ENCODE peak calls at places on chromosomes 3 and 15, in four cellular contexts. One of them, this sample, is unnamed.

GRCh38 chr15:66097151-66098018 is 156.2 kb downstream of the MEGF11 start:
- DNase-seq in astrocyte: no peak
- DNase-seq in transverse colon: no peak
- DNase-seq in pancreas: no peak
- DNase-seq in this sample: no peak

GRCh38 chr3:105860649-105861048 is 8.2 kb downstream of the CBLB start:
- DNase-seq in pancreas: no peak
- DNase-seq in transverse colon: no peak
- DNase-seq in astrocyte: no peak
- DNase-seq in this sample: no peak

GRCh38 chr3:39376929-39377634 is 6.1 kb upstream of the SLC25A38 start:
- DNase-seq in astrocyte: no peak
- DNase-seq in pancreas: no peak
- DNase-seq in transverse colon: no peak
- DNase-seq in this sample: no peak

GRCh38 chr15:66581972-66582537 is 16.3 kb upstream of the LCTL start:
- DNase-seq in transverse colon: no peak
- DNase-seq in astrocyte: no peak
- DNase-seq in pancreas: no peak
- DNase-seq in this sample: no peak

GRCh38 chr3:10299175-10299574 is 6.4 kb upstream of the GHRL start:
- DNase-seq in transverse colon: no peak
- DNase-seq in astrocyte: no peak
- DNase-seq in pancreas: no peak
- DNase-seq in this sample: no peak

GRCh38 chr15:77546050-77546501 is 86.6 kb downstream of the LINGO1 start:
- DNase-seq in pancreas: no peak
- DNase-seq in transverse colon: no peak
- DNase-seq in astrocyte: peak
- DNase-seq in this sample: no peak

GRCh38 chr15:61097852-61098251 is 131.2 kb downstream of the RORA start:
- DNase-seq in astrocyte: no peak
- DNase-seq in pancreas: no peak
- DNase-seq in transverse colon: no peak
- DNase-seq in this sample: no peak

GRCh38 chr15:47332481-47332880 is 384.8 kb upstream of the SEMA6D start:
- DNase-seq in pancreas: no peak
- DNase-seq in astrocyte: peak
- DNase-seq in transverse colon: no peak
- DNase-seq in this sample: no peak

GRCh38 chr3:38454179-38454883 is 641 bp downstream of the ACVR2B start:
- DNase-seq in transverse colon: peak
- DNase-seq in pancreas: peak
- DNase-seq in astrocyte: no peak
- DNase-seq in this sample: peak

GRCh38 chr15:73866881-73867410 is 6.4 kb upstream of the TBC1D21 start:
- DNase-seq in pancreas: no peak
- DNase-seq in astrocyte: no peak
- DNase-seq in transverse colon: no peak
- DNase-seq in this sample: no peak
- TF ChIP-seq CTCF in pancreas: no peak
- TF ChIP-seq CTCF in astrocyte: no peak
- TF ChIP-seq CTCF in transverse colon: no peak
- TF ChIP-seq CTCF in this sample: no peak

GRCh38 chr3:82130056-82130455 is 368.6 kb upstream of the GBE1 start:
- DNase-seq in transverse colon: no peak
- DNase-seq in astrocyte: no peak
- DNase-seq in pancreas: no peak
- DNase-seq in this sample: no peak
- H3K27ac ChIP-seq in transverse colon: no peak
- H3K27ac ChIP-seq in astrocyte: no peak
- H3K27ac ChIP-seq in pancreas: no peak
- H3K27ac ChIP-seq in this sample: no peak

DNA sequence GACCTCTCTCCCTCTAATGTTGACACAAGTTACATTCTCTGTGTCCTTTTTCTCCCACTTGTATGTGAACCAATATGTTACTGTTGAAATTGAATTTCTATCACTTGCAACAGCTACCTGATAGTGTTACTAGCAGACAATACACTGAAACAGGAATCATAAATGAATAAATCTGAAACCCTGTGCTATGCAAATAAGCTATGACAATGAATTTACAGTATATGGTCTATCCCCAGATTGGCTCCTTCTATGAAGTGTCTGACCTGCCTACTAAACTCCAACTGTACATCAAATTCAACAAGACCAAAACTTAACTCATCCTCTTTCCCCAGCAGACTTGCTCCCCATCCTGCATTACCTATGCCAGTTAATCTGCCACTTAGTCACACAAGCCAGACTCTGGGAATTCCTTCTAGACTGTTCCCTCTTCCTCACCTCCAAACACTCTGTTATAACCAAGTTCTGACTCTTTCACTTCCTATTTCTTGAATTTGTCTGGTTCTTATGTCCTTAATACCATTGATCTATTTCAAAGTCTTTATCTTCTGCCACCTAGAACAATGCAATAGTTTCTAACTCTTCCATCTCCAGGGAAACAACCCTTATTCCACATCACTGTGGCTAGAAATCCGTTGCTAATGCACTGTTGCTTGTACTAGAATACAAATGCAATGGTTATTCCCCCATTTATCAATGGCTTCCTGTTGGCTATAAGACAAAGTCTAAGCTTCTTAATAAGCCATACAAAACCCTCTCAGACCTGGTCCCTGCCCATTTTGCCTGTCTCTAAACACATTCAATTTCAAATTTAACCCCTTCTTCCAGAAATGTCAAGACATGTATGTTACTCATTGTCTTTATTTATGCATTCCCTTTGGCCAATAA is 13.4 kb upstream of the ZNF639 start:
- DNase-seq in transverse colon: no peak
- DNase-seq in pancreas: no peak
- DNase-seq in astrocyte: no peak
- DNase-seq in this sample: no peak
- TF ChIP-seq CTCF in transverse colon: no peak
- TF ChIP-seq CTCF in pancreas: no peak
- TF ChIP-seq CTCF in astrocyte: no peak
- TF ChIP-seq CTCF in this sample: no peak

GRCh38 chr15:82969353-82969752 is 16.7 kb upstream of the RAMAC start:
- DNase-seq in pancreas: no peak
- DNase-seq in transverse colon: no peak
- DNase-seq in astrocyte: no peak
- DNase-seq in this sample: no peak

GRCh38 chr15:82964890-82965289 is 12.4 kb upstream of the HOMER2 start:
- DNase-seq in astrocyte: no peak
- DNase-seq in pancreas: no peak
- DNase-seq in transverse colon: no peak
- DNase-seq in this sample: no peak

GRCh38 chr15:82968066-82968465 is 15.5 kb upstream of the HOMER2 start:
- DNase-seq in pancreas: no peak
- DNase-seq in astrocyte: peak
- DNase-seq in transverse colon: no peak
- DNase-seq in this sample: no peak

GRCh38 chr15:82963356-82964341 is 11.1 kb upstream of the HOMER2 start:
- DNase-seq in transverse colon: no peak
- DNase-seq in pancreas: no peak
- DNase-seq in astrocyte: peak
- DNase-seq in this sample: no peak

GRCh38 chr15:82966671-82967071 is 14.2 kb upstream of the HOMER2 start:
- DNase-seq in pancreas: no peak
- DNase-seq in transverse colon: no peak
- DNase-seq in astrocyte: no peak
- DNase-seq in this sample: no peak
- H3K27ac ChIP-seq in pancreas: no peak
- H3K27ac ChIP-seq in transverse colon: no peak
- H3K27ac ChIP-seq in astrocyte: no peak
- H3K27ac ChIP-seq in this sample: no peak

GRCh38 chr3:122239112-122239511 is 55.6 kb downstream of the CASR start:
- DNase-seq in pancreas: no peak
- DNase-seq in transverse colon: no peak
- DNase-seq in astrocyte: no peak
- DNase-seq in this sample: no peak
- TF ChIP-seq CTCF in pancreas: no peak
- TF ChIP-seq CTCF in transverse colon: no peak
- TF ChIP-seq CTCF in astrocyte: no peak
- TF ChIP-seq CTCF in this sample: no peak

GRCh38 chr3:66803706-66804496 is 194.2 kb upstream of the KBTBD8 start:
- DNase-seq in transverse colon: no peak
- DNase-seq in pancreas: no peak
- DNase-seq in astrocyte: no peak
- DNase-seq in this sample: no peak
- H3K27ac ChIP-seq in transverse colon: no peak
- H3K27ac ChIP-seq in pancreas: no peak
- H3K27ac ChIP-seq in astrocyte: no peak
- H3K27ac ChIP-seq in this sample: no peak

GRCh38 chr3:185424435-185424834 is 61.5 kb downstream of the MAP3K13 start:
- DNase-seq in transverse colon: no peak
- DNase-seq in astrocyte: no peak
- DNase-seq in pancreas: no peak
- DNase-seq in this sample: no peak
- TF ChIP-seq CTCF in transverse colon: no peak
- TF ChIP-seq CTCF in astrocyte: no peak
- TF ChIP-seq CTCF in pancreas: no peak
- TF ChIP-seq CTCF in this sample: no peak

DNA sequence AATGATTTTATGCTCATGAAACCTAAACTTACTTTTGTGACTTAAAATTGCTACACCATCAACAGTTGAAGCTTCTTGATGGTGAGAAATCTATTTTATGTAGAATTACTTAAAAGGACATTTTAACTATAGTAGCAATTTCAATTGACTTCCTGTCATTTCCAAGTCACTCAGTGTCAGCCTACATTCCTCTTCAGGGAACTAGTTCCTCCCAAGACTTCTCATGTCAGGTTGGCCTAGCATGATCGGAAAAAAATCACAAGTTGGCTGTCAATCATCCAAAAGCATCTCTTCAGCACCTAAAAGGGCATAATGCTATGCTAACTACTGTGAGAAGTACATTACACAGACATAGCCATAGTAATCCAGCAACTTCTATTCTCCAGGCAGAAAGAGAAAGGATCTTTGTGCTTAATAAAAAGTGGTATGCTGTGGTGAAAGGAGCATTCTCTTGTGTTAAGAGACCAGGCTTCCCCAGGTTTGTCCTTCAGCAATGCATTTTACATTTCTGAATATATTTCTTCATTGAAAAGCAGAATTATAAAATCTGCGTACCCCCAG is 893.7 kb downstream of the AGBL1 start:
- DNase-seq in astrocyte: no peak
- DNase-seq in transverse colon: no peak
- DNase-seq in pancreas: no peak
- DNase-seq in this sample: no peak
- H3K27ac ChIP-seq in astrocyte: no peak
- H3K27ac ChIP-seq in transverse colon: no peak
- H3K27ac ChIP-seq in pancreas: no peak
- H3K27ac ChIP-seq in this sample: no peak

GRCh38 chr3:19029837-19030835 is 118.2 kb upstream of the KCNH8 start:
- DNase-seq in pancreas: no peak
- DNase-seq in transverse colon: no peak
- DNase-seq in astrocyte: no peak
- DNase-seq in this sample: no peak
- TF ChIP-seq CTCF in pancreas: no peak
- TF ChIP-seq CTCF in transverse colon: no peak
- TF ChIP-seq CTCF in astrocyte: no peak
- TF ChIP-seq CTCF in this sample: no peak

GRCh38 chr3:151175952-151176351 is 27.1 kb downstream of the GPR171 start:
- DNase-seq in pancreas: no peak
- DNase-seq in astrocyte: no peak
- DNase-seq in transverse colon: no peak
- DNase-seq in this sample: no peak

GRCh38 chr3:151168269-151169094 is 34.5 kb downstream of the GPR171 start:
- DNase-seq in transverse colon: peak
- DNase-seq in pancreas: peak
- DNase-seq in astrocyte: peak
- DNase-seq in this sample: peak

GRCh38 chr3:151169262-151169661 is 33.8 kb downstream of the GPR171 start:
- DNase-seq in astrocyte: no peak
- DNase-seq in transverse colon: no peak
- DNase-seq in pancreas: no peak
- DNase-seq in this sample: peak

GRCh38 chr3:151169700-151170224 is 33.3 kb downstream of the GPR171 start:
- DNase-seq in pancreas: no peak
- DNase-seq in astrocyte: peak
- DNase-seq in transverse colon: peak
- DNase-seq in this sample: peak

GRCh38 chr3:151171145-151171544 is 31.9 kb downstream of the GPR171 start:
- DNase-seq in pancreas: no peak
- DNase-seq in transverse colon: peak
- DNase-seq in astrocyte: no peak
- DNase-seq in this sample: no peak
- H3K27ac ChIP-seq in pancreas: no peak
- H3K27ac ChIP-seq in transverse colon: peak
- H3K27ac ChIP-seq in astrocyte: no peak
- H3K27ac ChIP-seq in this sample: peak

This sample was measured in lower lobe of right lung.